ENCODE peak calls at places on chromosomes 6 and 20, in eight cellular contexts. W is HepG2, O is tibial nerve, X is upper lobe of left lung, A is sigmoid colon, I is GM12878, M is ovary, E is stomach. Z is an unnamed sample.

GRCh38 chr6:1917628-1918371 is 308.1 kb downstream of the FOXC1 start:
- DNase-seq in W (peak; percentile 44), M (no peak), X (no peak), E (no peak), O (no peak), A (no peak), I (no peak), Z (no peak)

GRCh38 chr20:62328684-62329388 is 26.0 kb downstream of the ADRM1 start:
- DNase-seq in M (no peak), W (no peak), I (no peak), X (peak; percentile 77), O (no peak), E (no peak), A (no peak), Z (no peak)

GRCh38 chr6:158972241-158973233 is 27.5 kb downstream of the RSPH3 start:
- DNase-seq in W (peak; percentile 47), A (no peak), M (no peak), E (no peak), I (peak; percentile 31), X (no peak), O (no peak), Z (no peak)

GRCh38 chr6:35357671-35358070 is 15.3 kb downstream of the PPARD start:
- DNase-seq in A (no peak), I (no peak), O (no peak), M (peak; percentile 21), X (no peak), W (no peak), E (peak; percentile 57), Z (no peak)

GRCh38 chr20:11229772-11230171 is 556.0 kb upstream of the JAG1 start:
- DNase-seq in I (no peak), X (no peak), O (peak; percentile 15), W (no peak), M (peak; percentile 57), A (no peak), E (peak; percentile 31), Z (peak; percentile 8)

GRCh38 chr20:47198254-47198671 is 158.2 kb downstream of the ZMYND8 start:
- DNase-seq in W (no peak), M (no peak), E (no peak), A (no peak), I (peak; percentile 27), O (no peak), X (no peak), Z (no peak)

GRCh38 chr20:9955646-9956045 is 79.1 kb upstream of the ANKEF1 start:
- DNase-seq in M (no peak), O (no peak), X (no peak), E (no peak), A (no peak), W (no peak), I (no peak), Z (no peak)

GRCh38 chr20:11429168-11429567 is 488.5 kb upstream of the BTBD3 start:
- DNase-seq in A (no peak), O (no peak), I (no peak), W (no peak), X (no peak), M (no peak), E (no peak), Z (no peak)

GRCh38 chr6:16969699-16970695 is 131.9 kb upstream of the STMND1 start:
- DNase-seq in I (no peak), W (no peak), X (no peak), A (no peak), E (no peak), M (no peak), O (no peak), Z (no peak)

GRCh38 chr6:160461641-160462040 is 113.5 kb downstream of the SLC22A3 start:
- DNase-seq in W (no peak), X (no peak), A (no peak), I (no peak), M (no peak), E (no peak), O (no peak), Z (no peak)

GRCh38 chr20:59749293-59749680 is 144.9 kb downstream of the PHACTR3 start:
- DNase-seq in E (no peak), I (no peak), W (no peak), O (no peak), X (no peak), M (no peak), A (no peak), Z (no peak)

GRCh38 chr6:56851541-56852248 is 103.2 kb upstream of the BEND6 start:
- DNase-seq in X (no peak), A (peak; percentile 77), E (peak; percentile 32), M (peak; percentile 34), W (peak; percentile 72), O (peak; percentile 52), I (peak; percentile 89), Z (no peak)

GRCh38 chr6:39377530-39377929 is 55.0 kb upstream of the KCNK16 start:
- DNase-seq in A (peak; percentile 85), W (peak; percentile 33), E (no peak), O (peak; percentile 77), I (no peak), M (peak; percentile 62), X (no peak), Z (peak; percentile 73)

GRCh38 chr6:13275435-13275989 is 52.8 kb downstream of the TBC1D7 start:
- DNase-seq in I (no peak), A (no peak), X (no peak), O (no peak), M (no peak), E (no peak), W (no peak), Z (no peak)

GRCh38 chr6:13272131-13273046 is 55.9 kb downstream of the TBC1D7 start:
- DNase-seq in E (peak; percentile 40), X (peak; percentile 79), I (peak; percentile 67), W (no peak), M (no peak), A (peak; percentile 81), O (peak; percentile 43), Z (peak; percentile 69)

GRCh38 chr6:13273202-13273930 is 55.0 kb downstream of the TBC1D7 start:
- DNase-seq in M (no peak), O (no peak), E (no peak), W (no peak), A (no peak), I (no peak), X (no peak), Z (no peak)

GRCh38 chr6:13274707-13275434 is 53.5 kb downstream of the TBC1D7 start:
- DNase-seq in O (no peak), W (no peak), I (no peak), A (no peak), X (no peak), M (no peak), E (no peak), Z (no peak)

GRCh38 chr6:13273931-13274706 is 54.2 kb downstream of the TBC1D7 start:
- DNase-seq in I (peak; percentile 83), W (no peak), X (peak; percentile 83), M (no peak), A (no peak), O (no peak), E (peak; percentile 31), Z (peak; percentile 50)
- TF ChIP-seq EP300 in I (peak; percentile 86), W (no peak), X (no peak), M (no peak), A (no peak), O (no peak), E (no peak), Z (no peak)

DNA sequence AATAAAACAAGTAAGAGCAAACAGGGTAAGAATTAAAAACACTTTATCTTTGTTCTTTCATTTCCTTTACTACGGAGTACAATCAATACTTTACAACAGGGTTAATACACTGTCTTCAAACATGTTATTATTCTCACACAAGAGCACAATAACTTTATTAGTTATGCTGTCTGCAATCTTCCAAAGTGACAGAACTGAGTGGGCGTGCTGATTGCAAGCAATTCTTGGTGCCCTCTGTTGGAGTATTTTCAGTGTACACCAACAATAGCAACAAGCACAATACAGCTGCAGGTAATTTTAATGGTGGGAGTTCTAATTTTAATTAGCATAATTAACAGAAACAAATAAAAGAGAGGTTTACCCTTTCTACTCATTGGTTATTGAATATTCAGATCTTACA is 33.9 kb upstream of the PTPRK start:
- DNase-seq in A (no peak), X (no peak), E (no peak), O (no peak), I (no peak), M (no peak), W (peak; percentile 13), Z (no peak)
- TF ChIP-seq EP300 in A (no peak), X (no peak), E (no peak), O (no peak), I (no peak), M (no peak), W (no peak), Z (no peak)

DNA sequence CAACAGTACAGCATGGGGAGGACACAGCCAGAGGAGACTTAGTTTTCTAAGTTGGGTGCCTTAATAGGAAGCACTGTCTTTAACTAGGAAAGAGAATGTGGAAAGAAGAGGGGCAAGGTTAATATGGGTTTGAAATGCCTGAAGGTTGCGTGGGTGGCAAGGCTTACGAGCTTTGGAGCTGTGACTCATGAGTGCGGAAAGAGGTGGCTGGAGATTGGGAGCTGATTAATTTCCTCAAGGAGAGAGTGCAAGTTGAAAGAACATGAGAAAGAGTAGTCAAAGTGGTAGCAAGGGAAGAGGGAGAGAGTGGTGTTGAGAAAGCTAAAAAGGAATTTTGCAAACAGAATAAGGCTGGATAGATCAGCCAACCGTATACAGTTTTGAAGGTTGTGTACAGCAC is 315.1 kb upstream of the PRND start:
- DNase-seq in M (no peak), A (no peak), W (no peak), O (no peak), E (no peak), I (no peak), X (no peak), Z (no peak)
- TF ChIP-seq EP300 in M (no peak), A (no peak), W (no peak), O (no peak), E (no peak), I (no peak), X (no peak), Z (no peak)

DNA sequence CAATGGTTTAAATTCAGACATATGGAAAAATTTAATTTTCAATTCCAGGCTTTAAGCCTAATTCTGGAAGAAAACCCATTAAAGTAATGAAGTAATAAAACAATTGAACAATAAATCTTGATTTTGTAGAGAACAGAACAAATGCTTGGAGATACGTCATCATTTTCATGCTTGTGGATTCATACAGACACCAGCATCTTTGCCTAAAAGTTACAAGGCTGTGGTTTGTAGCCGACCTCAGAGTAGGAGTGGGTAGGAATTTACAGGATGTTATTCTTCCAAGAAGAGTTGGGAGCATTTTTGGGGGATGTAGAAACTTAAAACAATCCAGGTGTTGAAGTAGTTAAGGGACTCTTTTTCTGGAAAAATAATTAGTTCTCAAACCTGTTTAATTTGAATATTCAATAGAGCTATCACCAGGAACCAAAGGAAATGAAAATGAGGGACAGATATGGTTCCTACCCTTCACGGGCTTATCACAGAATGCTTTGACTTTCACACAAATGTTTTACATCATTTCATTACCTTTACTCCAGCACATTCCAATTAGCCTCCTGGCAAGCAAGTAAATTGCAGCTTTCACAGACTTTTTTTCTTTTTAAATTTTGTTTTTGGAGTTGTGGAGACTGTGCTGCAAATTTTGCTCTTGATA is 35.1 kb downstream of the PLEKHG1 start:
- DNase-seq in E (no peak), I (no peak), O (no peak), X (no peak), M (no peak), W (no peak), A (no peak), Z (no peak)
- TF ChIP-seq EP300 in E (no peak), I (no peak), O (no peak), X (no peak), M (no peak), W (no peak), A (no peak), Z (no peak)

GRCh38 chr20:51404297-51405060 is 138.0 kb downstream of the NFATC2 start:
- DNase-seq in I (peak; percentile 80), W (no peak), O (no peak), A (no peak), X (peak; percentile 69), M (no peak), E (peak; percentile 55), Z (peak; percentile 73)
- TF ChIP-seq EP300 in I (peak; percentile 16), W (no peak), O (no peak), A (no peak), X (no peak), M (no peak), E (no peak), Z (no peak)

GRCh38 chr20:34293589-34293988 is 9.6 kb downstream of the AHCY start:
- DNase-seq in E (no peak), X (no peak), W (no peak), I (no peak), A (no peak), M (no peak), O (no peak), Z (no peak)
- TF ChIP-seq EP300 in E (no peak), X (no peak), W (no peak), I (no peak), A (no peak), M (no peak), O (no peak), Z (no peak)